ENCODE peak calls at places on chromosomes 12 and 14, in four cellular contexts. X is anterior cingulate cortex, W is HT-29, J is NCI-H146. E is an unnamed sample.

GRCh38 chr14:55117816-55118441 is 11.1 kb upstream of the LGALS3 start:
- DNase-seq in X (no peak), W (no peak), J (no peak), E (no peak)

GRCh38 chr14:104872469-104873341 is 7.6 kb downstream of the CEP170B start:
- DNase-seq in X (no peak), W (no peak), J (no peak), E (no peak)

GRCh38 chr14:34021096-34021495 is 70.2 kb upstream of the EGLN3 start:
- DNase-seq in X (no peak), W (no peak), J (no peak), E (no peak)

GRCh38 chr14:59438148-59438766 is 26.9 kb downstream of the GPR135 start:
- DNase-seq in W (no peak), X (no peak), J (no peak), E (no peak)

GRCh38 chr12:109678732-109679131 is 34.9 kb upstream of the FAM222A start:
- DNase-seq in W (no peak), J (peak; percentile 65), X (no peak), E (no peak)

GRCh38 chr14:91316761-91317160 is 72.3 kb upstream of the GPR68 start:
- DNase-seq in W (no peak), J (no peak), X (no peak), E (no peak)

GRCh38 chr14:100438678-100439592 is 115.8 kb downstream of the SLC25A47 start:
- DNase-seq in W (peak; percentile 87), X (peak; percentile 40), J (no peak), E (no peak)

GRCh38 chr12:98253207-98253606 is 262.2 kb upstream of the TMPO start:
- DNase-seq in J (peak; percentile 93), X (no peak), W (no peak), E (no peak)

GRCh38 chr12:90627180-90627896 is 327.6 kb downstream of the CCER1 start:
- DNase-seq in J (no peak), X (no peak), W (no peak), E (no peak)

GRCh38 chr14:58824106-58824505 is 186.3 kb downstream of the DACT1 start:
- DNase-seq in X (no peak), J (no peak), W (no peak), E (no peak)

GRCh38 chr12:6059221-6059620 is 65.2 kb downstream of the VWF start:
- DNase-seq in J (no peak), W (no peak), X (no peak), E (no peak)

GRCh38 chr12:96236221-96236822 is 42.1 kb downstream of the ELK3 start:
- DNase-seq in W (no peak), J (no peak), X (no peak), E (no peak)

GRCh38 chr12:29226621-29227020 is 77.5 kb downstream of the FAR2 start:
- DNase-seq in X (no peak), W (no peak), J (no peak), E (no peak)

GRCh38 chr14:42420071-42420470 is 813.4 kb downstream of the LRFN5 start:
- DNase-seq in W (no peak), X (no peak), J (no peak), E (no peak)

GRCh38 chr14:67820428-67820881 is 876 bp downstream of the RAD51B start:
- DNase-seq in W (peak; percentile 19), J (peak; percentile 15), X (no peak), E (no peak)

GRCh38 chr14:90969493-90970166 is 90.8 kb downstream of the RPS6KA5 start:
- DNase-seq in W (no peak), X (no peak), J (no peak), E (no peak)